ENCODE peak calls at places on chromosomes 12 and 14, in seven cellular contexts. One of them, this sample, is unnamed.

GRCh38 chr14:73887704-73888459 is 1.2 kb downstream of the ZNF410 start:
- DNase-seq in NCI-H2081: no peak
- DNase-seq in bronchial epithelial cell: peak
- DNase-seq in esophagus squamous epithelium: no peak
- DNase-seq in ecto neural progenitor cell: no peak
- DNase-seq in stromal cell of bone marrow: no peak
- DNase-seq in kidney tubule cell: peak
- DNase-seq in this sample: no peak

GRCh38 chr12:132724506-132725220 is 14.0 kb downstream of the PGAM5 start:
- DNase-seq in NCI-H2081: no peak
- DNase-seq in bronchial epithelial cell: no peak
- DNase-seq in esophagus squamous epithelium: no peak
- DNase-seq in ecto neural progenitor cell: no peak
- DNase-seq in stromal cell of bone marrow: no peak
- DNase-seq in kidney tubule cell: no peak
- DNase-seq in this sample: no peak

GRCh38 chr14:58705066-58705465 is 67.3 kb downstream of the DACT1 start:
- DNase-seq in NCI-H2081: no peak
- DNase-seq in bronchial epithelial cell: no peak
- DNase-seq in esophagus squamous epithelium: no peak
- DNase-seq in ecto neural progenitor cell: no peak
- DNase-seq in stromal cell of bone marrow: no peak
- DNase-seq in kidney tubule cell: no peak
- DNase-seq in this sample: no peak

GRCh38 chr12:100842156-100842555 is 47.6 kb downstream of the ANO4 start:
- DNase-seq in NCI-H2081: no peak
- DNase-seq in bronchial epithelial cell: no peak
- DNase-seq in esophagus squamous epithelium: no peak
- DNase-seq in ecto neural progenitor cell: no peak
- DNase-seq in stromal cell of bone marrow: no peak
- DNase-seq in kidney tubule cell: no peak
- DNase-seq in this sample: no peak

GRCh38 chr14:73712540-73713141 is 1.5 kb downstream of the PNMA1 start:
- DNase-seq in NCI-H2081: peak
- DNase-seq in bronchial epithelial cell: no peak
- DNase-seq in esophagus squamous epithelium: no peak
- DNase-seq in ecto neural progenitor cell: no peak
- DNase-seq in stromal cell of bone marrow: no peak
- DNase-seq in kidney tubule cell: peak
- DNase-seq in this sample: no peak

GRCh38 chr12:5259523-5259922 is 172.4 kb upstream of the NTF3 start:
- DNase-seq in NCI-H2081: no peak
- DNase-seq in bronchial epithelial cell: no peak
- DNase-seq in esophagus squamous epithelium: no peak
- DNase-seq in ecto neural progenitor cell: no peak
- DNase-seq in stromal cell of bone marrow: no peak
- DNase-seq in kidney tubule cell: no peak
- DNase-seq in this sample: no peak

GRCh38 chr14:53929871-53930685 is 26.5 kb downstream of the BMP4 start:
- DNase-seq in NCI-H2081: peak
- DNase-seq in bronchial epithelial cell: peak
- DNase-seq in esophagus squamous epithelium: no peak
- DNase-seq in ecto neural progenitor cell: no peak
- DNase-seq in stromal cell of bone marrow: no peak
- DNase-seq in kidney tubule cell: peak
- DNase-seq in this sample: no peak

GRCh38 chr14:78340250-78340649 is 170.1 kb downstream of the NRXN3 start:
- DNase-seq in NCI-H2081: peak
- DNase-seq in bronchial epithelial cell: peak
- DNase-seq in esophagus squamous epithelium: no peak
- DNase-seq in ecto neural progenitor cell: no peak
- DNase-seq in stromal cell of bone marrow: no peak
- DNase-seq in kidney tubule cell: no peak
- DNase-seq in this sample: no peak

GRCh38 chr12:95918194-95918993 is 24.0 kb downstream of the CCDC38 start:
- DNase-seq in NCI-H2081: peak
- DNase-seq in bronchial epithelial cell: peak
- DNase-seq in esophagus squamous epithelium: no peak
- DNase-seq in ecto neural progenitor cell: peak
- DNase-seq in stromal cell of bone marrow: peak
- DNase-seq in kidney tubule cell: peak
- DNase-seq in this sample: no peak

GRCh38 chr14:100442036-100442435 is 118.9 kb downstream of the SLC25A47 start:
- DNase-seq in NCI-H2081: no peak
- DNase-seq in bronchial epithelial cell: no peak
- DNase-seq in esophagus squamous epithelium: no peak
- DNase-seq in ecto neural progenitor cell: no peak
- DNase-seq in stromal cell of bone marrow: no peak
- DNase-seq in kidney tubule cell: no peak
- DNase-seq in this sample: no peak

GRCh38 chr14:56002316-56002715 is 115.9 kb upstream of the PELI2 start:
- DNase-seq in NCI-H2081: peak
- DNase-seq in bronchial epithelial cell: no peak
- DNase-seq in esophagus squamous epithelium: no peak
- DNase-seq in ecto neural progenitor cell: no peak
- DNase-seq in stromal cell of bone marrow: peak
- DNase-seq in kidney tubule cell: peak
- DNase-seq in this sample: no peak

GRCh38 chr12:117863004-117863709 is 105.6 kb downstream of the KSR2 start:
- DNase-seq in NCI-H2081: no peak
- DNase-seq in bronchial epithelial cell: peak
- DNase-seq in esophagus squamous epithelium: no peak
- DNase-seq in ecto neural progenitor cell: no peak
- DNase-seq in stromal cell of bone marrow: peak
- DNase-seq in kidney tubule cell: no peak
- DNase-seq in this sample: no peak

This sample was measured in SIG-M5.